ENCODE peak calls at places on chromosomes 4 and X, in four cellular contexts. M is colonic mucosa, K is heart left ventricle, L is esophagus squamous epithelium. D is an unnamed sample.

GRCh38 chr4:134740290-134740689 is 538.7 kb upstream of the PABPC4L start:
- DNase-seq in K (no peak), L (no peak), M (no peak), D (no peak)

GRCh38 chr4:32662803-32663202 is 1942.6 kb downstream of the PCDH7 start:
- DNase-seq in K (no peak), M (no peak), L (no peak), D (no peak)

GRCh38 chr4:31964691-31965090 is 1244.5 kb downstream of the PCDH7 start:
- DNase-seq in L (no peak), K (no peak), M (no peak), D (no peak)

GRCh38 chrX:152861116-152861515 is 30.3 kb downstream of the NSDHL start:
- DNase-seq in L (no peak), M (no peak), K (no peak), D (no peak)

GRCh38 chr4:947491-947971 is 15.3 kb downstream of the TMEM175 start:
- DNase-seq in K (peak), L (no peak), M (no peak), D (peak)

GRCh38 chr4:73617256-73617655 is 3.0 kb downstream of the RASSF6 start:
- DNase-seq in M (no peak), L (no peak), K (no peak), D (no peak)

GRCh38 chrX:25083661-25084060 is 67.9 kb upstream of the ARX start:
- DNase-seq in L (no peak), M (no peak), K (no peak), D (no peak)

GRCh38 chr4:134540588-134540987 is 339.0 kb upstream of the PABPC4L start:
- DNase-seq in L (no peak), K (no peak), M (no peak), D (no peak)

GRCh38 chrX:71128915-71129765 is 10.7 kb downstream of the MED12 start:
- DNase-seq in L (no peak), K (peak), M (peak), D (peak)
- TF ChIP-seq CTCF in L (peak), K (peak), M (peak), D (peak)

GRCh38 chr4:182914357-182914756 is 2.8 kb downstream of the DCTD start:
- DNase-seq in K (no peak), L (no peak), M (no peak), D (no peak)

GRCh38 chr4:182916483-182917181 is 554 bp downstream of the DCTD start:
- DNase-seq in K (peak), L (peak), M (peak), D (peak)

GRCh38 chr4:182918791-182919302 is 1.7 kb upstream of the DCTD start:
- DNase-seq in L (no peak), K (no peak), M (no peak), D (no peak)

GRCh38 chr4:182918044-182918607 is 940 bp upstream of the DCTD start:
- DNase-seq in L (no peak), K (no peak), M (no peak), D (no peak)

GRCh38 chr4:182917182-182918043 is at the start of gene DCTD:
- DNase-seq in L (peak), M (peak), K (peak), D (peak)
- TF ChIP-seq CTCF in L (no peak), M (no peak), K (peak), D (peak)

GRCh38 chr4:139526928-139527327 is 29.1 kb downstream of the SETD7 start:
- DNase-seq in M (no peak), L (no peak), K (no peak), D (no peak)

GRCh38 chr4:139534287-139534950 is 21.6 kb downstream of the SETD7 start:
- DNase-seq in M (no peak), K (no peak), L (no peak), D (no peak)

GRCh38 chr4:139528377-139529005 is 27.5 kb downstream of the SETD7 start:
- DNase-seq in K (peak), M (peak), L (no peak), D (peak)

GRCh38 chr4:139532951-139533350 is 23.1 kb downstream of the SETD7 start:
- DNase-seq in K (no peak), M (no peak), L (no peak), D (no peak)

DNA sequence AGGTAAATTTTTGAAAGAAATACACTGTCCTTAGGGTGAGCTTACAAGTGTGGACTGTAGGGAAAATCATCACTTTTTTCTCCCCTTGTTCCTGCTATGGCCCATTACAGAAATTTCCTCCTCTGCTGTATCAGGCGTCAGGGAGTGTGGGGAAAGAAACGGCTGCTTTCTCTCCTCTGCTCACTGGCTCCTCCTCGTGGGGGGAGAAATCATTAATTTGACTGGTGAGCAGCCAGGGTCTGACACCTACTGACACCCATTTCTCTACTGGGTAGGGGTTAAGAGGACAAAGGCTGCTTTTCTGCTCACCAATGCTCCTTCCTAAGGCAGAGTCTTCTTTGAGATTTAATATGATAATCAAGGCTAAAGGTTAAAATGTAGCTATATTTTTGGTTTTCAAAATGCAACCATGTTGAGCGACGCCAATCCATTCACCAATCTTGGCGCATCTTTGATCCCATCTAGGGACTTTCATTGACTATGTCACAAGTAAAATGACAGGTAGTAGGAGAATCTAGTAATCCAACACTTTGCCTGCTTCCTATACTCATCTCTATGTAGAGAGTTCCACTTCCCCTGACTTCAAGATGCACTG is 25.1 kb downstream of the SETD7 start:
- DNase-seq in L (no peak), K (peak), M (peak), D (peak)
- TF ChIP-seq CTCF in L (peak), K (peak), M (peak), D (peak)

GRCh38 chrX:10393899-10394298 is 226.5 kb downstream of the MID1 start:
- DNase-seq in M (no peak), K (no peak), L (no peak), D (no peak)
- TF ChIP-seq CTCF in M (no peak), K (no peak), L (no peak), D (no peak)

GRCh38 chrX:318739-319578 is at the start of gene GTPBP6:
- DNase-seq in M (peak), L (no peak), K (peak), D (peak)
- TF ChIP-seq CTCF in M (no peak), L (no peak), K (peak), D (no peak)

GRCh38 chr4:188976644-188977115 is 837.4 kb downstream of the TRIML1 start:
- DNase-seq in L (no peak), K (no peak), M (no peak), D (no peak)

GRCh38 chr4:188975271-188975670 is 836.0 kb downstream of the TRIML1 start:
- DNase-seq in K (no peak), L (no peak), M (no peak), D (no peak)

DNA sequence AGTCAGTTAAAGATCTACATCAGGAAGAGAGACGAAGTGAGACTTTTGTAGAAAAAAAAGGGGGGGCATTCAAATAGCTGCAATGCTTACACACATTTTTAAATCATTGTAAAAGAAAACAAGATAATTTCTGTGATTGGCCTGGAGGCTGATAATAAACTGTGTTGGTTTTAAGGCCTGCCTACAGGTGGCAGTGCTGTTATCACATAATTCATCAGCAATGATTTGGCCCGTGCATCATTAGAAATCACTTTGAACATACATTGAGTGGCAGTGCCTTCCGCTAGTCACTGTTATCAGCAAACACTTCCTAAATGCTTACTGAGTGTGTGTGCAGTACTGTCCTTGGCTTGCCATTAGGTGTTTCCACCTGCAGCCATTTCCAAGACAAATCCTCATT is 831.9 kb downstream of the TRIML1 start:
- DNase-seq in L (no peak), M (no peak), K (no peak), D (no peak)
- TF ChIP-seq CTCF in L (peak), M (no peak), K (peak), D (no peak)

DNA sequence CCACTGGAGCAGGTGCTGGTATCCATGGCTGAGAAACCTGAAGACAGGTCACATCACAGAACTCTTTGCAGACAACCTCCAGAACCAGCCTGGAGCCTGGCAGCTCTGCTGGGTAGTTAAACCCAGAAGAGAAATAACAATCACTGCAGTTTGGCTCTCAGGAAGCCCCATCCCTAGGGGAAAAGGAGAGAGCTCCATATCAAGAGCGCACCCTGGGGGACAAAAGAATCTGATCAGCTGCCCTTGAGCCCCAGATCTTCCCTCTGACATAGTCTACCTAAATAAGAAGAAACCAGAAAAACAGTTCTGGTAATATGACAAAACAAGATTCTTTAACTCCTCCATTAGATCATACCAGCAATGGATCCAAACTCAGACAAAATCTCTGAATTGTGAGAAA is 823.2 kb upstream of the FRG1 start:
- DNase-seq in L (no peak), M (no peak), K (no peak), D (no peak)
- TF ChIP-seq CTCF in L (no peak), M (no peak), K (no peak), D (no peak)

GRCh38 chr4:4526401-4526800 is 15.4 kb downstream of the STX18 start:
- DNase-seq in M (no peak), L (no peak), K (no peak), D (no peak)

GRCh38 chr4:4521069-4521468 is 20.8 kb downstream of the STX18 start:
- DNase-seq in L (no peak), K (no peak), M (no peak), D (no peak)

GRCh38 chr4:4521767-4522166 is 20.1 kb downstream of the STX18 start:
- DNase-seq in L (no peak), M (no peak), K (no peak), D (no peak)

GRCh38 chr4:4519296-4519898 is 22.5 kb downstream of the STX18 start:
- DNase-seq in K (no peak), L (no peak), M (no peak), D (no peak)

GRCh38 chr4:4524364-4524763 is 17.5 kb downstream of the STX18 start:
- DNase-seq in L (no peak), M (no peak), K (no peak), D (no peak)
- TF ChIP-seq CTCF in L (no peak), M (no peak), K (no peak), D (no peak)

GRCh38 chr4:108947526-108947925 is 184.7 kb upstream of the ETNPPL start:
- DNase-seq in K (no peak), M (no peak), L (no peak), D (no peak)
- TF ChIP-seq CTCF in K (no peak), M (no peak), L (no peak), D (no peak)